ENCODE peak calls at places on chromosomes 4 and X, in seven cellular contexts. E, T, Z, M, N, J and G are unnamed samples.

GRCh38 chrX:13647709-13648212 is 5.2 kb upstream of the TCEANC start:
- DNase-seq in M (no peak), J (no peak), T (peak; percentile 67), E (peak; percentile 41), Z (peak; percentile 42), N (no peak), G (peak; percentile 60)

GRCh38 chrX:41412261-41413167 is 34.6 kb upstream of the NYX start:
- DNase-seq in J (no peak), M (no peak), T (no peak), N (no peak), E (no peak), Z (no peak), G (no peak)

GRCh38 chrX:130216312-130216711 is 44.5 kb downstream of the RAB33A start:
- DNase-seq in J (no peak), T (no peak), N (no peak), E (no peak), Z (no peak), M (no peak), G (no peak)

GRCh38 chr4:116055857-116056827 is 942.7 kb upstream of the NDST4 start:
- DNase-seq in T (no peak), M (peak; percentile 1), Z (no peak), N (no peak), E (no peak), J (no peak), G (peak; percentile 24)

GRCh38 chrX:16665089-16665488 is 15.1 kb downstream of the S100G start:
- DNase-seq in J (peak; percentile 25), N (peak; percentile 35), E (no peak), T (no peak), M (no peak), Z (no peak), G (no peak)

GRCh38 chrX:119094819-119095218 is 22.0 kb downstream of the CT47C1 start:
- DNase-seq in Z (no peak), J (no peak), M (no peak), E (no peak), T (no peak), N (no peak), G (no peak)

GRCh38 chr4:163071308-163071707 is 95.4 kb downstream of the NAF1 start:
- DNase-seq in T (no peak), J (no peak), E (no peak), N (no peak), Z (no peak), M (no peak), G (no peak)

GRCh38 chr4:146381263-146381872 is 140.4 kb downstream of the SLC10A7 start:
- DNase-seq in E (no peak), M (peak; percentile 0), T (no peak), N (no peak), J (no peak), Z (no peak), G (no peak)

GRCh38 chrX:120761810-120762209 is 113.9 kb downstream of the CT47B1 start:
- DNase-seq in J (peak; percentile 85), M (no peak), N (no peak), T (no peak), Z (no peak), E (no peak), G (no peak)